ENCODE peak calls at places on chromosome 6, in seven cellular contexts. N, L, O, U, F, M and D are unnamed samples.

GRCh38 chr6:150723857-150724256 is 124.2 kb downstream of the PLEKHG1 start:
- DNase-seq in N (no peak), L (no peak), O (no peak), U (no peak), F (no peak), M (no peak), D (peak; percentile 64)

GRCh38 chr6:3061501-3061941 is 6.8 kb upstream of the RIPK1 start:
- DNase-seq in N (peak; percentile 68), L (no peak), O (peak; percentile 87), U (no peak), F (peak; percentile 74), M (no peak), D (no peak)

GRCh38 chr6:110799181-110799580 is 16.1 kb downstream of the CDK19 start:
- DNase-seq in N (no peak), L (no peak), O (no peak), U (no peak), F (no peak), M (no peak), D (no peak)

GRCh38 chr6:21678990-21679389 is 85.4 kb downstream of the SOX4 start:
- DNase-seq in N (peak; percentile 83), L (no peak), O (peak; percentile 71), U (no peak), F (peak; percentile 3), M (no peak), D (peak; percentile 93)

GRCh38 chr6:134453792-134454510 is 136.0 kb upstream of the SGK1 start:
- DNase-seq in N (no peak), L (peak; percentile 36), O (no peak), U (no peak), F (no peak), M (no peak), D (peak; percentile 70)

GRCh38 chr6:18640134-18640533 is 253.0 kb downstream of the RNF144B start:
- DNase-seq in N (no peak), L (no peak), O (no peak), U (no peak), F (no peak), M (no peak), D (no peak)

GRCh38 chr6:145453376-145453775 is 281.9 kb downstream of the EPM2A start:
- DNase-seq in N (no peak), L (no peak), O (peak; percentile 8), U (no peak), F (no peak), M (no peak), D (peak; percentile 79)

GRCh38 chr6:107539849-107540464 is 50.0 kb downstream of the SOBP start:
- DNase-seq in N (no peak), L (no peak), O (no peak), U (no peak), F (no peak), M (no peak), D (no peak)

GRCh38 chr6:106974337-106974998 is at the start of gene CD24:
- DNase-seq in N (no peak), L (peak; percentile 78), O (no peak), U (peak; percentile 56), F (no peak), M (peak; percentile 34), D (peak; percentile 73)

GRCh38 chr6:161370882-161371281 is 97.0 kb upstream of the AGPAT4 start:
- DNase-seq in N (no peak), L (peak; percentile 78), O (peak; percentile 77), U (peak; percentile 54), F (peak; percentile 62), M (peak; percentile 58), D (peak; percentile 87)

GRCh38 chr6:116764557-116764960 is 960 bp downstream of the FAM162B start:
- DNase-seq in N (no peak), L (peak; percentile 43), O (no peak), U (no peak), F (no peak), M (no peak), D (peak; percentile 40)

GRCh38 chr6:99130897-99131873 is 183.4 kb upstream of the FBXL4 start:
- DNase-seq in N (no peak), L (no peak), O (no peak), U (no peak), F (no peak), M (no peak), D (peak; percentile 18)

GRCh38 chr6:53041356-53041755 is 23.8 kb upstream of the FBXO9 start:
- DNase-seq in N (no peak), L (no peak), O (peak; percentile 17), U (no peak), F (peak; percentile 67), M (no peak), D (no peak)

GRCh38 chr6:6788394-6789020 is 200.0 kb downstream of the LY86 start:
- DNase-seq in N (no peak), L (peak; percentile 38), O (peak; percentile 19), U (no peak), F (no peak), M (no peak), D (peak; percentile 67)

GRCh38 chr6:146833157-146833556 is 234.4 kb downstream of the ADGB start:
- DNase-seq in N (no peak), L (no peak), O (no peak), U (no peak), F (no peak), M (no peak), D (no peak)

GRCh38 chr6:135488023-135488422 is 9.5 kb downstream of the AHI1 start:
- DNase-seq in N (peak; percentile 48), L (no peak), O (peak; percentile 83), U (no peak), F (peak; percentile 76), M (no peak), D (no peak)

GRCh38 chr6:110687326-110687725 is 127.9 kb downstream of the CDK19 start:
- DNase-seq in N (no peak), L (no peak), O (no peak), U (no peak), F (no peak), M (no peak), D (no peak)

GRCh38 chr6:35024601-35025054 is 116.5 kb downstream of the TCP11 start:
- DNase-seq in N (peak; percentile 14), L (no peak), O (peak; percentile 61), U (no peak), F (peak; percentile 18), M (peak; percentile 27), D (peak; percentile 83)

GRCh38 chr6:3808759-3809514 is 40.2 kb upstream of the FAM50B start:
- DNase-seq in N (peak; percentile 87), L (no peak), O (peak; percentile 77), U (no peak), F (peak; percentile 95), M (no peak), D (no peak)

GRCh38 chr6:168884050-168884645 is 369.5 kb downstream of the THBS2 start:
- DNase-seq in N (no peak), L (no peak), O (no peak), U (no peak), F (no peak), M (no peak), D (no peak)

GRCh38 chr6:45807610-45808009 is 208.1 kb downstream of the CLIC5 start:
- DNase-seq in N (no peak), L (no peak), O (no peak), U (no peak), F (no peak), M (no peak), D (no peak)

GRCh38 chr6:138099832-138100231 is 7.4 kb downstream of the PERP start:
- DNase-seq in N (no peak), L (no peak), O (peak; percentile 88), U (no peak), F (peak; percentile 54), M (no peak), D (no peak)

GRCh38 chr6:118800394-118801071 is 93.4 kb upstream of the ASF1A start:
- DNase-seq in N (peak; percentile 71), L (peak; percentile 81), O (peak; percentile 82), U (peak; percentile 90), F (peak; percentile 79), M (peak; percentile 88), D (peak; percentile 91)

GRCh38 chr6:101853686-101854085 is 460.2 kb downstream of the GRIK2 start:
- DNase-seq in N (no peak), L (no peak), O (no peak), U (no peak), F (no peak), M (no peak), D (no peak)

GRCh38 chr6:393391-394221 is 2.1 kb downstream of the IRF4 start:
- DNase-seq in N (no peak), L (no peak), O (no peak), U (no peak), F (no peak), M (no peak), D (peak; percentile 23)

GRCh38 chr6:109979033-109979921 is 1.2 kb downstream of the GPR6 start:
- DNase-seq in N (no peak), L (peak; percentile 38), O (no peak), U (peak; percentile 9), F (no peak), M (peak; percentile 24), D (no peak)

GRCh38 chr6:133952815-133953633 is at the start of gene TBPL1:
- DNase-seq in N (peak; percentile 88), L (peak; percentile 92), O (peak; percentile 94), U (peak; percentile 90), F (peak; percentile 94), M (peak; percentile 97), D (peak; percentile 97)

GRCh38 chr6:149366237-149366921 is 33.7 kb upstream of the SUMO4 start:
- DNase-seq in N (no peak), L (no peak), O (no peak), U (no peak), F (no peak), M (no peak), D (no peak)

GRCh38 chr6:105209950-105210706 is 30.3 kb upstream of the POPDC3 start:
- DNase-seq in N (no peak), L (no peak), O (peak; percentile 73), U (no peak), F (peak; percentile 83), M (no peak), D (no peak)

GRCh38 chr6:149368065-149368464 is 32.0 kb upstream of the SUMO4 start:
- DNase-seq in N (no peak), L (no peak), O (no peak), U (no peak), F (no peak), M (no peak), D (no peak)

GRCh38 chr6:145147559-145147958 is 587.8 kb downstream of the EPM2A start:
- DNase-seq in N (no peak), L (no peak), O (peak; percentile 32), U (no peak), F (peak; percentile 88), M (no peak), D (no peak)

GRCh38 chr6:119484598-119484997 is 135.0 kb upstream of the MAN1A1 start:
- DNase-seq in N (no peak), L (no peak), O (peak; percentile 93), U (no peak), F (peak; percentile 97), M (no peak), D (peak; percentile 44)

GRCh38 chr6:150417899-150418824 is 49.4 kb downstream of the IYD start:
- DNase-seq in N (no peak), L (no peak), O (peak; percentile 62), U (peak; percentile 52), F (peak; percentile 45), M (peak; percentile 28), D (peak; percentile 83)